ENCODE peak calls at places on chromosomes 4 and X, in eight cellular contexts. V is IMR-90, M is thoracic aorta, H is neuronal stem cell, B is lower lobe of right lung, W is stomach, T is right atrium auricular region, D is endodermal cell. I is an unnamed sample.

GRCh38 chrX:120144178-120144844 is 14.1 kb upstream of the RHOXF2 start:
- DNase-seq in V (no peak), M (no peak), H (no peak), B (no peak), W (no peak), T (no peak), D (no peak), I (no peak)

GRCh38 chrX:154051210-154051810 is 31.6 kb upstream of the IRAK1 start:
- DNase-seq in V (peak; percentile 59), M (peak; percentile 34), H (peak; percentile 24), B (peak; percentile 54), W (peak; percentile 82), T (peak; percentile 81), D (peak; percentile 85), I (peak; percentile 62)

GRCh38 chrX:123859409-123859827 is 435 bp upstream of the XIAP start:
- DNase-seq in V (no peak), M (no peak), H (peak; percentile 3), B (no peak), W (peak; percentile 76), T (no peak), D (no peak), I (no peak)

GRCh38 chr4:137755033-137755471 is 222.8 kb upstream of the PCDH18 start:
- DNase-seq in V (peak; percentile 61), M (no peak), H (no peak), B (no peak), W (no peak), T (no peak), D (no peak), I (no peak)

GRCh38 chrX:40209951-40210617 is 112.3 kb upstream of the BCOR start:
- DNase-seq in V (peak; percentile 38), M (no peak), H (no peak), B (no peak), W (no peak), T (no peak), D (no peak), I (no peak)

GRCh38 chr4:18840499-18840898 is 818.9 kb upstream of the LCORL start:
- DNase-seq in V (no peak), M (no peak), H (no peak), B (no peak), W (no peak), T (no peak), D (no peak), I (peak; percentile 0)

GRCh38 chrX:110049096-110049495 is 46.2 kb downstream of the TMEM164 start:
- DNase-seq in V (no peak), M (no peak), H (no peak), B (no peak), W (no peak), T (no peak), D (no peak), I (no peak)

GRCh38 chr4:92099851-92100250 is 203.9 kb upstream of the GRID2 start:
- DNase-seq in V (no peak), M (no peak), H (no peak), B (no peak), W (no peak), T (no peak), D (no peak), I (no peak)

GRCh38 chr4:128571747-128572146 is 237.8 kb upstream of the JADE1 start:
- DNase-seq in V (peak; percentile 96), M (no peak), H (no peak), B (no peak), W (no peak), T (peak; percentile 76), D (no peak), I (no peak)

GRCh38 chrX:47239199-47239598 is 6.4 kb downstream of the USP11 start:
- DNase-seq in V (no peak), M (no peak), H (no peak), B (no peak), W (no peak), T (no peak), D (no peak), I (no peak)

GRCh38 chr4:145808021-145808650 is 128.2 kb downstream of the C4orf51 start:
- DNase-seq in V (peak; percentile 98), M (no peak), H (no peak), B (no peak), W (no peak), T (no peak), D (peak; percentile 70), I (no peak)

GRCh38 chr4:80423553-80424224 is 88.2 kb downstream of the CFAP299 start:
- DNase-seq in V (peak; percentile 19), M (no peak), H (no peak), B (no peak), W (no peak), T (no peak), D (no peak), I (no peak)

GRCh38 chrX:3160771-3161170 is 119.5 kb downstream of the ARSF start:
- DNase-seq in V (no peak), M (no peak), H (peak; percentile 15), B (no peak), W (no peak), T (no peak), D (no peak), I (peak; percentile 21)

GRCh38 chr4:151992301-151992700 is 231.5 kb upstream of the GATB start:
- DNase-seq in V (no peak), M (no peak), H (no peak), B (no peak), W (no peak), T (no peak), D (peak; percentile 60), I (no peak)

GRCh38 chrX:77436682-77437081 is 10.5 kb upstream of the FGF16 start:
- DNase-seq in V (peak; percentile 52), M (no peak), H (no peak), B (no peak), W (no peak), T (no peak), D (no peak), I (no peak)

GRCh38 chrX:108257556-108257955 is 166.0 kb downstream of the ATG4A start:
- DNase-seq in V (no peak), M (no peak), H (no peak), B (no peak), W (no peak), T (no peak), D (no peak), I (no peak)

GRCh38 chr4:189096108-189096507 is 844.6 kb upstream of the FRG1 start:
- DNase-seq in V (no peak), M (no peak), H (no peak), B (no peak), W (no peak), T (no peak), D (no peak), I (no peak)

GRCh38 chr4:122000849-122001248 is 49.0 kb upstream of the TRPC3 start:
- DNase-seq in V (no peak), M (no peak), H (no peak), B (no peak), W (no peak), T (no peak), D (no peak), I (no peak)

GRCh38 chrX:129427267-129427666 is 96.0 kb downstream of the SMARCA1 start:
- DNase-seq in V (no peak), M (no peak), H (no peak), B (no peak), W (no peak), T (no peak), D (no peak), I (no peak)

DNA sequence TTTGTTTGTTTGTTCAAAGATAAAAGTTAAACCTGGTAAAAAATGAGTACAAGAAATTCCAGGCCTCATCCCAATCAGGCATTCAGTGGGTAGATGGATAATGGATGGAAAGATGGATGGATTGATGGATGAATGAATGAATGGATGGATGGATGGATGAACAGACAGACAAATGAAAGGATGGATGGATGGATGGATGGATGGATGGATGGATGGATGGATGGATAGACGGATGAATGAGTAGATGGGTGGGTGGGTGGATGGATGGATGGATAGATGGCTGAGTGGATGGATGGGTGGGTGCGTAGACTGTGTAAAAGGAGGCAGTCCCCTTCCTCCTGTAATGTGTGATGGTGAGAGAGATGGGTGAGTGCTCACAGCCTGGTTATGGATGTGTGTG is 206.7 kb downstream of the FRMPD4 start:
- DNase-seq in V (no peak), M (no peak), H (no peak), B (no peak), W (no peak), T (no peak), D (no peak), I (no peak)
- H3K4me1 ChIP-seq in V (no peaks in the 10 kb centered on the region), M (no peaks in the 10 kb centered on the region), H (no peaks in the 10 kb centered on the region), B (no peaks in the 10 kb centered on the region), W (no peaks in the 10 kb centered on the region), T (no peaks in the 10 kb centered on the region), D (no peaks in the 10 kb centered on the region), I (no peaks in the 10 kb centered on the region)

DNA sequence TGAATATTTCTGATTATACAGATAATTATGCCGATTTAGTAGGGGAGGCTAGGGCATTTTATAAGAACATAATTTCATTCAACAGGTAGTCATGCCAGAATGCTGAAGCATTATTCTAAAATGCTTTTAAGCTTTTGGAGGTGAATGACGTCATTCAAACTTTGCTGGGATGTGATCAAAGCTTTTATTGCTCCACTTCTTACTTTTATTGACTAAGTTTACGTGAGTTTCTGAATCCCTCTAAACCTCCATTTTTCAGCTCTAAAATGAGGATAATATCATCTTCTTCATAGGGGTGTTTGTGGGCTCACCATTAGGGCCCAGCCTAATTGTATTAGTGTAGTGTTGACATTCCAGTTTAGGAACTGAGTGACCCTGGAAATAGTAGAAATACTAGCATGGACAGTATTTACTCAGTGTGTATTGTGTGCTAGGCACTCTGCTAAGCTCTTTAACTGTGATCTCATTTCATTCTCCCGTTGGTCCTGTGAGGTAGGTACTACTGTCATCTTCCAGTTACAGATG is 3.0 kb downstream of the WWC2 start:
- DNase-seq in V (no peak), M (no peak), H (no peak), B (no peak), W (no peak), T (no peak), D (no peak), I (no peak)
- H3K4me3 ChIP-seq in V (no peak overlapping the region), M (no peak overlapping the region), H (no peak overlapping the region), B (peak overlapping the region; percentile 87), W (no peak overlapping the region), T (no peak overlapping the region), D (peak overlapping the region; percentile 97), I (no peak overlapping the region)

GRCh38 chr4:40238700-40239548 is 42.1 kb downstream of the RHOH start:
- DNase-seq in V (no peak), M (no peak), H (no peak), B (no peak), W (no peak), T (no peak), D (no peak), I (no peak)
- H3K36me3 ChIP-seq in V (no peaks in the 10 kb centered on the region), M (no peaks in the 10 kb centered on the region), H (peaks cover 2% of the 10 kb centered on the region), B (no peaks in the 10 kb centered on the region), W (peaks cover 9% of the 10 kb centered on the region), T (no peaks in the 10 kb centered on the region), D (no peaks in the 10 kb centered on the region), I (no peaks in the 10 kb centered on the region)

GRCh38 chr4:30959781-30960485 is 239.8 kb downstream of the PCDH7 start:
- DNase-seq in V (no peak), M (no peak), H (no peak), B (no peak), W (no peak), T (no peak), D (no peak), I (no peak)

GRCh38 chr4:30968926-30969325 is 248.8 kb downstream of the PCDH7 start:
- DNase-seq in V (no peak), M (no peak), H (no peak), B (no peak), W (no peak), T (no peak), D (no peak), I (no peak)

DNA sequence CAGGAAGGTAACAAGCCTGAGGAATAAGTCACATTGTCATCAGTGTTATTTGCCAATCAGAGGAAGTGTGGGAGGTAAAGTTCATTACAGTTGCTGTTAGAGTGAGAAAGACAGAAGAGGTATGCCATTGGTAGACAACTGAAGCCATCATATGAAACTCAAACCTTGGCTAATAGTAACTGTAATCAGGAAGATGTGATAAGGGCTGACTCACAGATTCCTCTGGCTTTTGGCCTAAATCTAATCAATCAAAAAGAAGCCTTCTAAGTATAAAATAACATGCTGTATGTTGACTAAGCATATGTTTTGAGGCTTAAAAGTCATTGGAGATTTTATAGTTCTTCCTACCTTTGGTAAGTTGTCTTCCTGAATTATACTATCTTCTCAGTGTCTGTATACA is 242.8 kb downstream of the PCDH7 start:
- DNase-seq in V (peak; percentile 88), M (no peak), H (no peak), B (no peak), W (no peak), T (no peak), D (no peak), I (peak; percentile 80)
- H3K4me1 ChIP-seq in V (no peaks in the 10 kb centered on the region), M (peaks cover 21% of the 10 kb centered on the region), H (no peaks in the 10 kb centered on the region), B (no peaks in the 10 kb centered on the region), W (no peaks in the 10 kb centered on the region), T (no peaks in the 10 kb centered on the region), D (peaks cover 3% of the 10 kb centered on the region), I (no peaks in the 10 kb centered on the region)